ENCODE peak calls at places on chromosomes 2 and 18, in five cellular contexts. B is ovary, K is head of caudate nucleus, L is NCI-H2081, U is right atrium auricular region. T is an unnamed sample.

GRCh38 chr18:61569176-61569892 is 236.1 kb downstream of the CDH20 start:
- DNase-seq in B (no peak), K (no peak), L (no peak), U (no peak), T (no peak)

GRCh38 chr2:237223208-237223861 is 137.6 kb downstream of the COPS8 start:
- DNase-seq in B (peak; percentile 74), K (no peak), L (no peak), U (peak; percentile 62), T (peak; percentile 38)

GRCh38 chr2:176136375-176137248 is 7.1 kb downstream of the HOXD8 start:
- DNase-seq in B (peak; percentile 75), K (no peak), L (no peak), U (no peak), T (peak; percentile 16)

GRCh38 chr2:61426267-61426897 is 44.5 kb downstream of the USP34 start:
- DNase-seq in B (no peak), K (no peak), L (peak; percentile 10), U (no peak), T (peak; percentile 77)

GRCh38 chr2:153497938-153498629 is 19.5 kb upstream of the RPRM start:
- DNase-seq in B (no peak), K (no peak), L (no peak), U (no peak), T (no peak)

GRCh38 chr2:162166745-162167144 is 14.7 kb upstream of the GCG start:
- DNase-seq in B (no peak), K (no peak), L (no peak), U (no peak), T (no peak)

GRCh38 chr2:37181726-37182684 is 6.5 kb downstream of the SULT6B1 start:
- DNase-seq in B (no peak), K (no peak), L (no peak), U (no peak), T (no peak)

GRCh38 chr2:171482877-171483276 is 39.4 kb upstream of the CYBRD1 start:
- DNase-seq in B (no peak), K (no peak), L (no peak), U (no peak), T (no peak)

GRCh38 chr18:45962866-45963265 is 4.3 kb downstream of the EPG5 start:
- DNase-seq in B (no peak), K (no peak), L (no peak), U (no peak), T (no peak)

GRCh38 chr2:223854741-223855140 is 17.4 kb upstream of the AP1S3 start:
- DNase-seq in B (no peak), K (no peak), L (no peak), U (no peak), T (no peak)

GRCh38 chr2:43611987-43612894 is 16.4 kb upstream of the THADA start:
- DNase-seq in B (peak; percentile 76), K (peak; percentile 78), L (peak; percentile 74), U (peak; percentile 80), T (peak; percentile 82)

GRCh38 chr18:79905389-79905911 is 46.0 kb downstream of the SLC66A2 start:
- DNase-seq in B (peak; percentile 47), K (no peak), L (no peak), U (no peak), T (no peak)

T was measured in A549.